ENCODE peak calls at places on chromosomes 16 and 17, in eight cellular contexts. Z is cardiac muscle cell; F is lower leg skin; V is stimulated activated CD8-positive, alpha-beta memory T cell treated with anti-CD3 and anti-CD28 coated beads, Interleukin-15, amount 100 ng/mL, for 24 hours; U is mesothelial cell of epicardium; S is CD8-positive, alpha-beta memory T cell; J is amniotic stem cell; T is activated CD4-positive, CD25-positive, alpha-beta regulatory T cell treated with anti-CD3 and anti-CD28 coated beads, Interleukin-2, amount 50 U/mL, for 16 hours. W is an unnamed sample.

GRCh38 chr17:48791128-48792032 is 25.6 kb downstream of the TTLL6 start:
- DNase-seq in V (no peak), F (peak), Z (peak), J (peak), S (peak), T (no peak), U (peak), W (peak)

GRCh38 chr16:12459401-12459791 is 344.3 kb downstream of the CPPED1 start:
- DNase-seq in V (no peak), J (no peak), S (no peak), Z (no peak), F (peak), U (no peak), T (no peak), W (peak)

GRCh38 chr16:1979271-1980025 is 1.8 kb downstream of the NOXO1 start:
- DNase-seq in S (no peak), Z (peak), J (no peak), T (no peak), V (no peak), U (peak), F (peak), W (no peak)

GRCh38 chr17:78766225-78766624 is 15.8 kb downstream of the CYTH1 start:
- DNase-seq in T (no peak), F (no peak), V (no peak), U (no peak), S (no peak), Z (no peak), J (no peak), W (no peak)

GRCh38 chr17:49200423-49201083 is 9.8 kb downstream of the GNGT2 start:
- DNase-seq in U (no peak), J (no peak), F (no peak), V (no peak), T (no peak), S (no peak), Z (no peak), W (no peak)

GRCh38 chr17:46159686-46160085 is 33.5 kb downstream of the KANSL1 start:
- DNase-seq in F (no peak), T (no peak), S (no peak), V (no peak), J (no peak), Z (peak), U (no peak), W (no peak)

GRCh38 chr16:30896203-30896889 is at the start of gene CTF1:
- DNase-seq in J (peak), V (no peak), Z (peak), F (peak), S (no peak), U (peak), T (no peak), W (no peak)

GRCh38 chr17:55964191-55964590 is 189.1 kb upstream of the ANKFN1 start:
- DNase-seq in J (no peak), T (no peak), Z (no peak), U (no peak), F (no peak), V (no peak), S (no peak), W (no peak)

GRCh38 chr17:72338847-72339790 is 218.3 kb downstream of the SOX9 start:
- DNase-seq in F (no peak), Z (peak), S (no peak), T (no peak), J (peak), V (no peak), U (peak), W (no peak)

GRCh38 chr16:50245417-50246298 is 20.7 kb upstream of the ADCY7 start:
- DNase-seq in V (peak), F (peak), S (peak), U (peak), J (peak), Z (peak), T (peak), W (no peak)

GRCh38 chr16:88650749-88651275 is at the start of gene CYBA:
- DNase-seq in V (peak), U (peak), S (peak), T (peak), J (no peak), Z (peak), F (peak), W (no peak)

GRCh38 chr17:35588196-35588920 is 1.2 kb downstream of the AP2B1 start:
- DNase-seq in T (no peak), V (no peak), U (no peak), S (no peak), F (no peak), Z (peak), J (peak), W (no peak)

GRCh38 chr16:75620326-75621169 is 2.5 kb downstream of the ADAT1 start:
- DNase-seq in V (no peak), J (no peak), S (peak), U (no peak), T (no peak), Z (no peak), F (no peak), W (no peak)